ENCODE peak calls at places on chromosomes 3 and 15, in eight cellular contexts. One of them, this sample, is unnamed.

GRCh38 chr3:65677486-65677885 is 361.2 kb downstream of the MAGI1 start:
- DNase-seq in H7: no peak
- DNase-seq in astrocyte of the spinal cord: no peak
- DNase-seq in RWPE2: no peak
- DNase-seq in breast epithelium: no peak
- DNase-seq in activated T-cell treated with anti-CD3 and anti-CD28 coated beads, Interleukin-2, amount 50 U/mL, for 72 hours: no peak
- DNase-seq in HCEC 1CT: no peak
- DNase-seq in activated CD4-positive, alpha-beta T cell treated with anti-CD3 and anti-CD28 coated beads for 36 hours: no peak
- DNase-seq in this sample: no peak

GRCh38 chr15:81155375-81156218 is 21.5 kb downstream of the CFAP161 start:
- DNase-seq in H7: peak
- DNase-seq in astrocyte of the spinal cord: peak
- DNase-seq in RWPE2: no peak
- DNase-seq in breast epithelium: no peak
- DNase-seq in activated T-cell treated with anti-CD3 and anti-CD28 coated beads, Interleukin-2, amount 50 U/mL, for 72 hours: peak
- DNase-seq in HCEC 1CT: peak
- DNase-seq in activated CD4-positive, alpha-beta T cell treated with anti-CD3 and anti-CD28 coated beads for 36 hours: peak
- DNase-seq in this sample: peak

GRCh38 chr15:80154336-80154735 is 1.5 kb downstream of the FAH start:
- DNase-seq in H7: no peak
- DNase-seq in astrocyte of the spinal cord: no peak
- DNase-seq in RWPE2: no peak
- DNase-seq in breast epithelium: no peak
- DNase-seq in activated T-cell treated with anti-CD3 and anti-CD28 coated beads, Interleukin-2, amount 50 U/mL, for 72 hours: no peak
- DNase-seq in HCEC 1CT: no peak
- DNase-seq in activated CD4-positive, alpha-beta T cell treated with anti-CD3 and anti-CD28 coated beads for 36 hours: no peak
- DNase-seq in this sample: no peak

GRCh38 chr3:10281951-10282350 is 10.8 kb downstream of the GHRL start:
- DNase-seq in H7: no peak
- DNase-seq in astrocyte of the spinal cord: peak
- DNase-seq in RWPE2: no peak
- DNase-seq in breast epithelium: no peak
- DNase-seq in activated T-cell treated with anti-CD3 and anti-CD28 coated beads, Interleukin-2, amount 50 U/mL, for 72 hours: no peak
- DNase-seq in HCEC 1CT: no peak
- DNase-seq in activated CD4-positive, alpha-beta T cell treated with anti-CD3 and anti-CD28 coated beads for 36 hours: no peak
- DNase-seq in this sample: no peak

GRCh38 chr3:40073310-40074007 is 236.0 kb upstream of the EIF1B start:
- DNase-seq in H7: peak
- DNase-seq in astrocyte of the spinal cord: no peak
- DNase-seq in RWPE2: no peak
- DNase-seq in breast epithelium: no peak
- DNase-seq in activated T-cell treated with anti-CD3 and anti-CD28 coated beads, Interleukin-2, amount 50 U/mL, for 72 hours: no peak
- DNase-seq in HCEC 1CT: no peak
- DNase-seq in activated CD4-positive, alpha-beta T cell treated with anti-CD3 and anti-CD28 coated beads for 36 hours: no peak
- DNase-seq in this sample: no peak

GRCh38 chr15:70470556-70471191 is 292.7 kb downstream of the UACA start:
- DNase-seq in H7: no peak
- DNase-seq in astrocyte of the spinal cord: no peak
- DNase-seq in RWPE2: no peak
- DNase-seq in breast epithelium: no peak
- DNase-seq in activated T-cell treated with anti-CD3 and anti-CD28 coated beads, Interleukin-2, amount 50 U/mL, for 72 hours: no peak
- DNase-seq in HCEC 1CT: no peak
- DNase-seq in activated CD4-positive, alpha-beta T cell treated with anti-CD3 and anti-CD28 coated beads for 36 hours: no peak
- DNase-seq in this sample: no peak

GRCh38 chr3:184532940-184533732 is 28.4 kb upstream of the EPHB3 start:
- DNase-seq in H7: no peak
- DNase-seq in astrocyte of the spinal cord: no peak
- DNase-seq in RWPE2: no peak
- DNase-seq in breast epithelium: no peak
- DNase-seq in activated T-cell treated with anti-CD3 and anti-CD28 coated beads, Interleukin-2, amount 50 U/mL, for 72 hours: no peak
- DNase-seq in HCEC 1CT: no peak
- DNase-seq in activated CD4-positive, alpha-beta T cell treated with anti-CD3 and anti-CD28 coated beads for 36 hours: no peak
- DNase-seq in this sample: no peak

GRCh38 chr15:65841121-65841930 is 28.0 kb upstream of the RAB11A start:
- DNase-seq in H7: no peak
- DNase-seq in astrocyte of the spinal cord: no peak
- DNase-seq in RWPE2: no peak
- DNase-seq in breast epithelium: no peak
- DNase-seq in activated T-cell treated with anti-CD3 and anti-CD28 coated beads, Interleukin-2, amount 50 U/mL, for 72 hours: no peak
- DNase-seq in HCEC 1CT: no peak
- DNase-seq in activated CD4-positive, alpha-beta T cell treated with anti-CD3 and anti-CD28 coated beads for 36 hours: no peak
- DNase-seq in this sample: no peak

GRCh38 chr15:61216519-61216918 is 12.6 kb downstream of the RORA start:
- DNase-seq in H7: peak
- DNase-seq in astrocyte of the spinal cord: no peak
- DNase-seq in RWPE2: no peak
- DNase-seq in breast epithelium: no peak
- DNase-seq in activated T-cell treated with anti-CD3 and anti-CD28 coated beads, Interleukin-2, amount 50 U/mL, for 72 hours: no peak
- DNase-seq in HCEC 1CT: no peak
- DNase-seq in activated CD4-positive, alpha-beta T cell treated with anti-CD3 and anti-CD28 coated beads for 36 hours: no peak
- DNase-seq in this sample: no peak

GRCh38 chr3:172033392-172033791 is 6.0 kb upstream of the FNDC3B start:
- DNase-seq in H7: no peak
- DNase-seq in astrocyte of the spinal cord: no peak
- DNase-seq in RWPE2: no peak
- DNase-seq in breast epithelium: no peak
- DNase-seq in activated T-cell treated with anti-CD3 and anti-CD28 coated beads, Interleukin-2, amount 50 U/mL, for 72 hours: no peak
- DNase-seq in HCEC 1CT: no peak
- DNase-seq in activated CD4-positive, alpha-beta T cell treated with anti-CD3 and anti-CD28 coated beads for 36 hours: no peak
- DNase-seq in this sample: no peak

GRCh38 chr3:106169351-106169750 is 300.5 kb upstream of the CBLB start:
- DNase-seq in H7: no peak
- DNase-seq in astrocyte of the spinal cord: no peak
- DNase-seq in RWPE2: no peak
- DNase-seq in breast epithelium: no peak
- DNase-seq in activated T-cell treated with anti-CD3 and anti-CD28 coated beads, Interleukin-2, amount 50 U/mL, for 72 hours: no peak
- DNase-seq in HCEC 1CT: no peak
- DNase-seq in activated CD4-positive, alpha-beta T cell treated with anti-CD3 and anti-CD28 coated beads for 36 hours: no peak
- DNase-seq in this sample: no peak

GRCh38 chr3:4421121-4421520 is 45.9 kb downstream of the SUMF1 start:
- DNase-seq in H7: no peak
- DNase-seq in astrocyte of the spinal cord: peak
- DNase-seq in RWPE2: no peak
- DNase-seq in breast epithelium: no peak
- DNase-seq in activated T-cell treated with anti-CD3 and anti-CD28 coated beads, Interleukin-2, amount 50 U/mL, for 72 hours: peak
- DNase-seq in HCEC 1CT: peak
- DNase-seq in activated CD4-positive, alpha-beta T cell treated with anti-CD3 and anti-CD28 coated beads for 36 hours: peak
- DNase-seq in this sample: peak

GRCh38 chr15:67879440-67880129 is 39.7 kb upstream of the RNU6-1 start:
- DNase-seq in H7: no peak
- DNase-seq in astrocyte of the spinal cord: no peak
- DNase-seq in RWPE2: no peak
- DNase-seq in breast epithelium: no peak
- DNase-seq in activated T-cell treated with anti-CD3 and anti-CD28 coated beads, Interleukin-2, amount 50 U/mL, for 72 hours: no peak
- DNase-seq in HCEC 1CT: no peak
- DNase-seq in activated CD4-positive, alpha-beta T cell treated with anti-CD3 and anti-CD28 coated beads for 36 hours: no peak
- DNase-seq in this sample: no peak

GRCh38 chr3:12375572-12375971 is 86.7 kb downstream of the PPARG start:
- DNase-seq in H7: no peak
- DNase-seq in astrocyte of the spinal cord: no peak
- DNase-seq in RWPE2: no peak
- DNase-seq in breast epithelium: no peak
- DNase-seq in activated T-cell treated with anti-CD3 and anti-CD28 coated beads, Interleukin-2, amount 50 U/mL, for 72 hours: no peak
- DNase-seq in HCEC 1CT: no peak
- DNase-seq in activated CD4-positive, alpha-beta T cell treated with anti-CD3 and anti-CD28 coated beads for 36 hours: no peak
- DNase-seq in this sample: no peak

GRCh38 chr15:73265536-73266153 is 103.1 kb downstream of the HCN4 start:
- DNase-seq in H7: peak
- DNase-seq in astrocyte of the spinal cord: peak
- DNase-seq in RWPE2: no peak
- DNase-seq in breast epithelium: no peak
- DNase-seq in activated T-cell treated with anti-CD3 and anti-CD28 coated beads, Interleukin-2, amount 50 U/mL, for 72 hours: peak
- DNase-seq in HCEC 1CT: peak
- DNase-seq in activated CD4-positive, alpha-beta T cell treated with anti-CD3 and anti-CD28 coated beads for 36 hours: peak
- DNase-seq in this sample: peak

GRCh38 chr15:63727542-63727941 is 106.2 kb downstream of the HERC1 start:
- DNase-seq in H7: no peak
- DNase-seq in astrocyte of the spinal cord: no peak
- DNase-seq in RWPE2: no peak
- DNase-seq in breast epithelium: no peak
- DNase-seq in activated T-cell treated with anti-CD3 and anti-CD28 coated beads, Interleukin-2, amount 50 U/mL, for 72 hours: no peak
- DNase-seq in HCEC 1CT: no peak
- DNase-seq in activated CD4-positive, alpha-beta T cell treated with anti-CD3 and anti-CD28 coated beads for 36 hours: no peak
- DNase-seq in this sample: no peak

GRCh38 chr3:14431556-14431927 is 29.1 kb downstream of the SLC6A6 start:
- DNase-seq in H7: peak
- DNase-seq in astrocyte of the spinal cord: no peak
- DNase-seq in RWPE2: no peak
- DNase-seq in breast epithelium: no peak
- DNase-seq in activated T-cell treated with anti-CD3 and anti-CD28 coated beads, Interleukin-2, amount 50 U/mL, for 72 hours: peak
- DNase-seq in HCEC 1CT: no peak
- DNase-seq in activated CD4-positive, alpha-beta T cell treated with anti-CD3 and anti-CD28 coated beads for 36 hours: no peak
- DNase-seq in this sample: no peak

GRCh38 chr3:77601853-77602440 is 562.0 kb downstream of the ROBO2 start:
- DNase-seq in H7: no peak
- DNase-seq in astrocyte of the spinal cord: no peak
- DNase-seq in RWPE2: no peak
- DNase-seq in breast epithelium: no peak
- DNase-seq in activated T-cell treated with anti-CD3 and anti-CD28 coated beads, Interleukin-2, amount 50 U/mL, for 72 hours: no peak
- DNase-seq in HCEC 1CT: no peak
- DNase-seq in activated CD4-positive, alpha-beta T cell treated with anti-CD3 and anti-CD28 coated beads for 36 hours: no peak
- DNase-seq in this sample: no peak

GRCh38 chr3:24069045-24069444 is 124.0 kb downstream of the NR1D2 start:
- DNase-seq in H7: no peak
- DNase-seq in astrocyte of the spinal cord: no peak
- DNase-seq in RWPE2: no peak
- DNase-seq in breast epithelium: no peak
- DNase-seq in activated T-cell treated with anti-CD3 and anti-CD28 coated beads, Interleukin-2, amount 50 U/mL, for 72 hours: no peak
- DNase-seq in HCEC 1CT: peak
- DNase-seq in activated CD4-positive, alpha-beta T cell treated with anti-CD3 and anti-CD28 coated beads for 36 hours: no peak
- DNase-seq in this sample: peak

GRCh38 chr3:133464573-133464972 is 64.7 kb downstream of the BFSP2 start:
- DNase-seq in H7: no peak
- DNase-seq in astrocyte of the spinal cord: peak
- DNase-seq in RWPE2: no peak
- DNase-seq in breast epithelium: no peak
- DNase-seq in activated T-cell treated with anti-CD3 and anti-CD28 coated beads, Interleukin-2, amount 50 U/mL, for 72 hours: no peak
- DNase-seq in HCEC 1CT: peak
- DNase-seq in activated CD4-positive, alpha-beta T cell treated with anti-CD3 and anti-CD28 coated beads for 36 hours: no peak
- DNase-seq in this sample: no peak

GRCh38 chr3:177725165-177725564 is 527.9 kb upstream of the TBL1XR1 start:
- DNase-seq in H7: no peak
- DNase-seq in astrocyte of the spinal cord: no peak
- DNase-seq in RWPE2: no peak
- DNase-seq in breast epithelium: no peak
- DNase-seq in activated T-cell treated with anti-CD3 and anti-CD28 coated beads, Interleukin-2, amount 50 U/mL, for 72 hours: no peak
- DNase-seq in HCEC 1CT: no peak
- DNase-seq in activated CD4-positive, alpha-beta T cell treated with anti-CD3 and anti-CD28 coated beads for 36 hours: no peak
- DNase-seq in this sample: no peak

GRCh38 chr3:133364704-133365103 is 35.2 kb upstream of the BFSP2 start:
- DNase-seq in H7: no peak
- DNase-seq in astrocyte of the spinal cord: no peak
- DNase-seq in RWPE2: no peak
- DNase-seq in breast epithelium: no peak
- DNase-seq in activated T-cell treated with anti-CD3 and anti-CD28 coated beads, Interleukin-2, amount 50 U/mL, for 72 hours: no peak
- DNase-seq in HCEC 1CT: no peak
- DNase-seq in activated CD4-positive, alpha-beta T cell treated with anti-CD3 and anti-CD28 coated beads for 36 hours: no peak
- DNase-seq in this sample: no peak

GRCh38 chr3:12190832-12191231 is 32.1 kb upstream of the TIMP4 start:
- DNase-seq in H7: no peak
- DNase-seq in astrocyte of the spinal cord: no peak
- DNase-seq in RWPE2: no peak
- DNase-seq in breast epithelium: no peak
- DNase-seq in activated T-cell treated with anti-CD3 and anti-CD28 coated beads, Interleukin-2, amount 50 U/mL, for 72 hours: no peak
- DNase-seq in HCEC 1CT: no peak
- DNase-seq in activated CD4-positive, alpha-beta T cell treated with anti-CD3 and anti-CD28 coated beads for 36 hours: no peak
- DNase-seq in this sample: no peak

GRCh38 chr3:8984512-8984911 is 21.2 kb upstream of the RAD18 start:
- DNase-seq in H7: no peak
- DNase-seq in astrocyte of the spinal cord: no peak
- DNase-seq in RWPE2: no peak
- DNase-seq in breast epithelium: no peak
- DNase-seq in activated T-cell treated with anti-CD3 and anti-CD28 coated beads, Interleukin-2, amount 50 U/mL, for 72 hours: no peak
- DNase-seq in HCEC 1CT: no peak
- DNase-seq in activated CD4-positive, alpha-beta T cell treated with anti-CD3 and anti-CD28 coated beads for 36 hours: no peak
- DNase-seq in this sample: no peak

GRCh38 chr15:91224750-91225380 is 124.8 kb downstream of the SV2B start:
- DNase-seq in H7: peak
- DNase-seq in astrocyte of the spinal cord: peak
- DNase-seq in RWPE2: no peak
- DNase-seq in breast epithelium: no peak
- DNase-seq in activated T-cell treated with anti-CD3 and anti-CD28 coated beads, Interleukin-2, amount 50 U/mL, for 72 hours: no peak
- DNase-seq in HCEC 1CT: peak
- DNase-seq in activated CD4-positive, alpha-beta T cell treated with anti-CD3 and anti-CD28 coated beads for 36 hours: no peak
- DNase-seq in this sample: peak

GRCh38 chr3:186382217-186382885 is 20.3 kb upstream of the DGKG start:
- DNase-seq in H7: no peak
- DNase-seq in astrocyte of the spinal cord: no peak
- DNase-seq in RWPE2: no peak
- DNase-seq in breast epithelium: no peak
- DNase-seq in activated T-cell treated with anti-CD3 and anti-CD28 coated beads, Interleukin-2, amount 50 U/mL, for 72 hours: no peak
- DNase-seq in HCEC 1CT: no peak
- DNase-seq in activated CD4-positive, alpha-beta T cell treated with anti-CD3 and anti-CD28 coated beads for 36 hours: no peak
- DNase-seq in this sample: no peak

GRCh38 chr15:99090011-99090699 is 14.7 kb upstream of the SYNM start:
- DNase-seq in H7: no peak
- DNase-seq in astrocyte of the spinal cord: no peak
- DNase-seq in RWPE2: no peak
- DNase-seq in breast epithelium: peak
- DNase-seq in activated T-cell treated with anti-CD3 and anti-CD28 coated beads, Interleukin-2, amount 50 U/mL, for 72 hours: no peak
- DNase-seq in HCEC 1CT: no peak
- DNase-seq in activated CD4-positive, alpha-beta T cell treated with anti-CD3 and anti-CD28 coated beads for 36 hours: peak
- DNase-seq in this sample: no peak

GRCh38 chr3:124600765-124601164 is 129.5 kb upstream of the UMPS start:
- DNase-seq in H7: no peak
- DNase-seq in astrocyte of the spinal cord: no peak
- DNase-seq in RWPE2: no peak
- DNase-seq in breast epithelium: no peak
- DNase-seq in activated T-cell treated with anti-CD3 and anti-CD28 coated beads, Interleukin-2, amount 50 U/mL, for 72 hours: no peak
- DNase-seq in HCEC 1CT: no peak
- DNase-seq in activated CD4-positive, alpha-beta T cell treated with anti-CD3 and anti-CD28 coated beads for 36 hours: no peak
- DNase-seq in this sample: no peak

GRCh38 chr3:4820296-4821121 is 158.7 kb upstream of the BHLHE40 start:
- DNase-seq in H7: no peak
- DNase-seq in astrocyte of the spinal cord: no peak
- DNase-seq in RWPE2: no peak
- DNase-seq in breast epithelium: no peak
- DNase-seq in activated T-cell treated with anti-CD3 and anti-CD28 coated beads, Interleukin-2, amount 50 U/mL, for 72 hours: peak
- DNase-seq in HCEC 1CT: no peak
- DNase-seq in activated CD4-positive, alpha-beta T cell treated with anti-CD3 and anti-CD28 coated beads for 36 hours: peak
- DNase-seq in this sample: no peak

GRCh38 chr15:43789409-43789808 is 2.7 kb upstream of the SERF2 start:
- DNase-seq in H7: no peak
- DNase-seq in astrocyte of the spinal cord: no peak
- DNase-seq in RWPE2: no peak
- DNase-seq in breast epithelium: no peak
- DNase-seq in activated T-cell treated with anti-CD3 and anti-CD28 coated beads, Interleukin-2, amount 50 U/mL, for 72 hours: no peak
- DNase-seq in HCEC 1CT: no peak
- DNase-seq in activated CD4-positive, alpha-beta T cell treated with anti-CD3 and anti-CD28 coated beads for 36 hours: no peak
- DNase-seq in this sample: no peak

This sample was measured in A549.